ENCODE peak calls at places on chromosomes 16 and 17, in four cellular contexts. J is IMR-90, B is SK-N-SH, K is GM12878. G is an unnamed sample.

GRCh38 chr16:4696905-4697866 is 3.8 kb downstream of the NUDT16L1 start:
- DNase-seq in J (no peak), B (peak; percentile 25), K (no peak), G (no peak)

GRCh38 chr16:3142327-3142726 is 7.5 kb downstream of the ZNF213 start:
- DNase-seq in J (no peak), B (no peak), K (no peak), G (no peak)

GRCh38 chr17:56978441-56979090 is 635 bp downstream of the SCPEP1 start:
- DNase-seq in J (peak; percentile 5), B (peak; percentile 52), K (no peak), G (no peak)

GRCh38 chr16:8818499-8819270 is 21.0 kb downstream of the PMM2 start:
- DNase-seq in J (no peak), B (no peak), K (peak; percentile 57), G (no peak)

GRCh38 chr17:8222630-8223355 is 12.4 kb upstream of the AURKB start:
- DNase-seq in J (peak; percentile 93), B (peak; percentile 76), K (peak; percentile 81), G (peak; percentile 88)

GRCh38 chr17:79204261-79204660 is 129.6 kb downstream of the ENGASE start:
- DNase-seq in J (no peak), B (no peak), K (no peak), G (no peak)

GRCh38 chr17:7561589-7562207 is at the start of gene SENP3:
- DNase-seq in J (peak; percentile 88), B (peak; percentile 99), K (no peak), G (peak; percentile 77)

GRCh38 chr17:55144518-55144917 is 120.2 kb upstream of the HLF start:
- DNase-seq in J (no peak), B (no peak), K (no peak), G (no peak)

GRCh38 chr16:56275801-56276200 is 84.5 kb downstream of the GNAO1 start:
- DNase-seq in J (no peak), B (no peak), K (no peak), G (no peak)

GRCh38 chr16:69330286-69331109 is at the start of gene PDF:
- DNase-seq in J (peak; percentile 90), B (peak; percentile 98), K (peak; percentile 34), G (peak; percentile 93)

GRCh38 chr17:65533056-65533745 is 28.2 kb downstream of the AXIN2 start:
- DNase-seq in J (no peak), B (no peak), K (no peak), G (no peak)

GRCh38 chr16:84513111-84514065 is 8.9 kb upstream of the MEAK7 start:
- DNase-seq in J (peak; percentile 80), B (no peak), K (no peak), G (no peak)

GRCh38 chr16:85562102-85562786 is 50.9 kb upstream of the GSE1 start:
- DNase-seq in J (no peak), B (no peak), K (no peak), G (no peak)

GRCh38 chr16:57614546-57615343 is 13.7 kb upstream of the ADGRG1 start:
- DNase-seq in J (no peak), B (peak; percentile 34), K (no peak), G (no peak)
- TF ChIP-seq MXI1 in J (no peak), B (no peak), K (no peak), G (no peak)

GRCh38 chr16:50956637-50957036 is 194.4 kb downstream of the SALL1 start:
- DNase-seq in J (no peak), B (no peak), K (no peak), G (no peak)

GRCh38 chr16:50961944-50962343 is 189.1 kb downstream of the SALL1 start:
- DNase-seq in J (no peak), B (no peak), K (no peak), G (no peak)

GRCh38 chr16:50964491-50964890 is 186.6 kb downstream of the SALL1 start:
- DNase-seq in J (no peak), B (no peak), K (no peak), G (no peak)

GRCh38 chr16:50955311-50955710 is 195.8 kb downstream of the SALL1 start:
- DNase-seq in J (no peak), B (no peak), K (no peak), G (no peak)

DNA sequence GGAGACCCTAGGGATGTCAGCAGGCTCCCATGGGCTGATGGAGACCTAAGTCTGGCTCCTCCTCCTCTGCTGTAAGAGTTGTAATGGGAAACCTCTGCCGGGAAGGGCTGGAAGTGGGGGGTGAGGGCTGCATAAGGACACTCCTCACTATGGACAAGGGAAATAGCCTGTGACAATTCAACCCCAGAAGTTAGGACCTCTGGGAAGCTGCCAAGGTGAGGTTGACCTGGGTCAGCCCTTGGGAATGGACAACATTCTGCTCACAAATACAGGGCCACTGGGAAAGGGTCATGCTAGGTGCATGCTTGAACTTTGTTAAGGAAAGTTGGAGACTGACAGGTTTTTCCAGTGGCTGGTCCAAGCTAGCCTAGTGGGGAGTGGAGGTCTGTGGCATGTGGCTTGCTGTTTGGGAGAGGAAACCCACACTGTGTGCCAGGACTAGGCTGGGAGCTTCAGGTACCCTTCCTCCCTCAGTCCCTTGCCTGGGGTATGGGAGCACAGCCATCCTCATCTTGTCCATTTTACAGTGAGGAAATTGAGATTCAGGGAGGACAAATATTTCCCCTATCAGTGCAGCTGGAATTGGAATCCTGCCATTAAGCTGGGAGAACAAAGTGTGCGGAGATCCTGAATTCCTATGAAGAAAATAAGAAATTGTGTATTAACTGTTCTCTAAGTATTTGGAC is 190.4 kb downstream of the SALL1 start:
- DNase-seq in J (no peak), B (no peak), K (no peak), G (no peak)
- TF ChIP-seq MXI1 in J (no peak), B (no peak), K (no peak), G (no peak)

GRCh38 chr17:35523296-35523695 is 14.2 kb downstream of the SLFN12L start:
- DNase-seq in J (no peak), B (no peak), K (no peak), G (no peak)
- TF ChIP-seq MXI1 in J (no peak), B (no peak), K (no peak), G (no peak)

GRCh38 chr16:23509441-23509754 is 896 bp downstream of the GGA2 start:
- DNase-seq in J (no peak), B (no peak), K (no peak), G (no peak)

GRCh38 chr16:23509763-23510153 is 536 bp downstream of the GGA2 start:
- DNase-seq in J (peak; percentile 39), B (no peak), K (no peak), G (no peak)

GRCh38 chr16:23510154-23510914 is at the start of gene GGA2:
- DNase-seq in J (peak; percentile 74), B (peak; percentile 95), K (no peak), G (peak; percentile 79)

GRCh38 chr16:23506606-23506994 is 3.7 kb downstream of the GGA2 start:
- DNase-seq in J (no peak), B (no peak), K (no peak), G (no peak)

DNA sequence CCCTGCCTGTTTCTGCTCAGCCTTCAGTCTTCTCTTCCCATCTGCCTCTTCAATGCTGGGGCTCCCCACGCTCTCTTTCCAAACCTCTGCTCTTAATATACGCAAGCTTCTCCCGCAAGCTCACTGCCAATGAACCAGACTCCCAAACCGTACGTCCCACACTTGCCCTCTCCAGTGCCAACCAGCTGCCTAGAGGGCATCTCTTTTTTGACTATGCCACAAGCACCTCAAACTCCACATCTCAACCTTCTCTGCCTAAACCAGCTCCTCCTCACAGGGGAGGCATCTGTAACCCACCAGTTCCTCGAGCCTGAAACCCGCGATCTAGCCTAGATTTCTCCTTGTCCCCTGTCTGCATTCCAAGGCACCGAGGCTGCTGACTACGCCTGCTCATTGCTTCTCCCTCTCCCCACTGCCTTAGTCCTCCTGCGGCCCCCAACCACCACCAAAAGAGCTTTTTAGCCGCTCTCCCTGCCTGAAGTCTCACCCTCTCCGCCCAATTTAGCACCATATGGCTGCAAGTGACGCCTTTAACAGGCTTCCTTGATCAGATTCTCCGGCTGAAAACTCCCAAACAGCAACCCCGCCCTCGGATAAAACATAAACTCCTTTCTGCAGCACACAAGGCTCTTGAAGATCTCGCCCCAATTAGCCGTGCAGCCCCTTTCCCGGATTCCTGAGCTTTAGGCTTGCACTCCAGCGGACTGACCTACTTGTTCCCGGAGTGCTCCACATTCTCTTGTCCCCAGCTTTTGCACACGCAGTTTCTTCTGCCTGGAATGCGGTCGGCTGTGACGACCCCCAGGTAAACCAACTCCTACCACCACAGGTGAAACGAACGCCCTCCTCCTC is 1.5 kb downstream of the GGA2 start:
- DNase-seq in J (no peak), B (no peak), K (no peak), G (no peak)
- TF ChIP-seq MXI1 in J (no peak), B (no peak), K (no peak), G (no peak)

DNA sequence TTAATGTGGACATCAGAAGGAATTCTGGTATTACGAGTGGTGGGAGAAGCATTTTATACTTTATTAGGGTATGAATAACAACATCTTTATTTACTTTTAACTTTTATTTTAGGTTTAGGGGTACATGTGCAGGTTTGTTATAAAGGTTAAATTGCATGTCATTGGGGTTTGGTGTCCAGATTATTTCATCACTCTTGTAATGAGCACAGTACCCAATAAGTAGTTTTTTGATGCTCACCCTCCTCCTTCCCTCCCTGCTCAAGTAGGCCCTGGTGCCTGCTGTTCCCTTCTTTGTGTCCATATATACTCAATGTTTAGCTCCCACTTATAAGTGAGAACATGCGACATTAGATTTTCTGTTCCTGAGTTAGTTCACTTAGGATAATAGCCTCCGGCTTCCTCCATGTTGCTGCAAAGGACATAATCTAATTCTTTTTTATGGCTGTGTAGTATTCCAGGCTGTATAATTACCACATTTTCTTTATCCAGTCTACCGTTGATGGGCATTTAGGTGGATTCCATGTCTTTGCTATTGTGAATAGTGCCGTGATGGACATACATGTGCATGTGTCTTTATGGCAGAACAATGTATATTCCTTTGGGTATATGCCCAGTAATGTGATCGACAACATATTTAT is 456.2 kb downstream of the XYLT1 start:
- DNase-seq in J (no peak), B (no peak), K (no peak), G (no peak)
- TF ChIP-seq MXI1 in J (no peak), B (no peak), K (no peak), G (no peak)

GRCh38 chr17:75898791-75899190 is 2.0 kb upstream of the TRIM65 start:
- DNase-seq in J (no peak), B (no peak), K (no peak), G (no peak)

GRCh38 chr17:75900691-75901533 is 3.8 kb downstream of the MRPL38 start:
- DNase-seq in J (no peak), B (no peak), K (no peak), G (no peak)

GRCh38 chr17:75898065-75898464 is 1.3 kb upstream of the TRIM65 start:
- DNase-seq in J (no peak), B (no peak), K (no peak), G (no peak)

GRCh38 chr17:75899767-75900468 is 3.2 kb upstream of the TRIM65 start:
- DNase-seq in J (no peak), B (no peak), K (no peak), G (no peak)

GRCh38 chr17:75899353-75899752 is 2.6 kb upstream of the TRIM65 start:
- DNase-seq in J (no peak), B (no peak), K (no peak), G (no peak)
- TF ChIP-seq MXI1 in J (no peak), B (no peak), K (no peak), G (no peak)

G was measured in HepG2.